ENCODE peak calls at places on chromosome 3, in four cellular contexts. One of them, this sample, is unnamed. For H3K9me3 and H3K4me1, the result is how much of the 10 kb centered on the place peaks cover.

GRCh38 chr3:55481918-55482495 is 5.1 kb downstream of the WNT5A start:
- DNase-seq in gastrocnemius medialis: no peak
- DNase-seq in adrenal gland: no peak
- DNase-seq in A549: no peak
- DNase-seq in this sample: no peak

GRCh38 chr3:56862352-56863062 is 60.8 kb upstream of the ARHGEF3 start:
- DNase-seq in A549: no peak
- DNase-seq in adrenal gland: no peak
- DNase-seq in gastrocnemius medialis: no peak
- DNase-seq in this sample: no peak

GRCh38 chr3:131733086-131733841 is 230.5 kb upstream of the MRPL3 start:
- DNase-seq in A549: no peak
- DNase-seq in adrenal gland: no peak
- DNase-seq in gastrocnemius medialis: no peak
- DNase-seq in this sample: no peak

GRCh38 chr3:104206925-104207324 is 1159.8 kb upstream of the ALCAM start:
- DNase-seq in gastrocnemius medialis: no peak
- DNase-seq in adrenal gland: no peak
- DNase-seq in A549: no peak
- DNase-seq in this sample: no peak

GRCh38 chr3:187773233-187773962 is 28.1 kb upstream of the BCL6 start:
- DNase-seq in gastrocnemius medialis: no peak
- DNase-seq in A549: no peak
- DNase-seq in adrenal gland: no peak
- DNase-seq in this sample: no peak

GRCh38 chr3:56197259-56197965 is 270.9 kb downstream of the ERC2 start:
- DNase-seq in gastrocnemius medialis: no peak
- DNase-seq in adrenal gland: no peak
- DNase-seq in A549: no peak
- DNase-seq in this sample: no peak

GRCh38 chr3:14472471-14473351 is 67.4 kb downstream of the GRIP2 start:
- DNase-seq in A549: peak
- DNase-seq in gastrocnemius medialis: no peak
- DNase-seq in adrenal gland: peak
- DNase-seq in this sample: no peak

GRCh38 chr3:55206000-55206399 is 278.1 kb upstream of the LRTM1 start:
- DNase-seq in gastrocnemius medialis: no peak
- DNase-seq in adrenal gland: no peak
- DNase-seq in A549: no peak
- DNase-seq in this sample: no peak

GRCh38 chr3:73674280-73674679 is 49.5 kb upstream of the PDZRN3 start:
- DNase-seq in adrenal gland: peak
- DNase-seq in A549: no peak
- DNase-seq in gastrocnemius medialis: no peak
- DNase-seq in this sample: no peak

GRCh38 chr3:40779039-40779438 is 254.3 kb downstream of the ZNF621 start:
- DNase-seq in gastrocnemius medialis: no peak
- DNase-seq in adrenal gland: no peak
- DNase-seq in A549: no peak
- DNase-seq in this sample: no peak

GRCh38 chr3:55607175-55607574 is 120.1 kb upstream of the WNT5A start:
- DNase-seq in gastrocnemius medialis: no peak
- DNase-seq in adrenal gland: no peak
- DNase-seq in A549: no peak
- DNase-seq in this sample: no peak

GRCh38 chr3:182036382-182036781 is 324.7 kb downstream of the SOX2 start:
- DNase-seq in adrenal gland: no peak
- DNase-seq in gastrocnemius medialis: no peak
- DNase-seq in A549: no peak
- DNase-seq in this sample: no peak

GRCh38 chr3:176919836-176920760 is 277.2 kb downstream of the TBL1XR1 start:
- DNase-seq in adrenal gland: no peak
- DNase-seq in gastrocnemius medialis: no peak
- DNase-seq in A549: no peak
- DNase-seq in this sample: no peak

GRCh38 chr3:37853691-37854413 is 7.8 kb upstream of the CTDSPL start:
- DNase-seq in A549: no peak
- DNase-seq in gastrocnemius medialis: no peak
- DNase-seq in adrenal gland: no peak
- DNase-seq in this sample: no peak

GRCh38 chr3:87771338-87772059 is 287.3 kb downstream of the CGGBP1 start:
- DNase-seq in A549: no peak
- DNase-seq in gastrocnemius medialis: no peak
- DNase-seq in adrenal gland: peak
- DNase-seq in this sample: no peak

GRCh38 chr3:150177673-150178378 is 207.1 kb upstream of the PFN2 start:
- DNase-seq in gastrocnemius medialis: no peak
- DNase-seq in adrenal gland: no peak
- DNase-seq in A549: peak
- DNase-seq in this sample: no peak

GRCh38 chr3:196666001-196666867 is 26.7 kb downstream of the NRROS start:
- DNase-seq in adrenal gland: no peak
- DNase-seq in A549: no peak
- DNase-seq in gastrocnemius medialis: no peak
- DNase-seq in this sample: peak

GRCh38 chr3:172129534-172129867 is 90.1 kb downstream of the FNDC3B start:
- DNase-seq in adrenal gland: no peak
- DNase-seq in gastrocnemius medialis: no peak
- DNase-seq in A549: peak
- DNase-seq in this sample: no peak

GRCh38 chr3:39208463-39209055 is 16.2 kb upstream of the XIRP1 start:
- DNase-seq in gastrocnemius medialis: peak
- DNase-seq in adrenal gland: peak
- DNase-seq in A549: peak
- DNase-seq in this sample: no peak

GRCh38 chr3:71006810-71007785 is 576.4 kb downstream of the FOXP1 start:
- DNase-seq in adrenal gland: no peak
- DNase-seq in gastrocnemius medialis: no peak
- DNase-seq in A549: peak
- DNase-seq in this sample: no peak

GRCh38 chr3:37993811-37994638 is 3.4 kb downstream of the VILL start:
- DNase-seq in adrenal gland: peak
- DNase-seq in gastrocnemius medialis: peak
- DNase-seq in A549: no peak
- DNase-seq in this sample: peak

GRCh38 chr3:18058666-18059065 is 316.2 kb upstream of the TBC1D5 start:
- DNase-seq in A549: no peak
- DNase-seq in gastrocnemius medialis: no peak
- DNase-seq in adrenal gland: no peak
- DNase-seq in this sample: no peak

GRCh38 chr3:52010431-52010830 is 14.7 kb upstream of the RPL29 start:
- DNase-seq in adrenal gland: no peak
- DNase-seq in A549: no peak
- DNase-seq in gastrocnemius medialis: no peak
- DNase-seq in this sample: no peak

GRCh38 chr3:122816587-122816986 is 21.7 kb downstream of the SLC49A4 start:
- DNase-seq in adrenal gland: no peak
- DNase-seq in gastrocnemius medialis: no peak
- DNase-seq in A549: no peak
- DNase-seq in this sample: no peak

GRCh38 chr3:172591876-172592771 is 68.9 kb upstream of the TNFSF10 start:
- DNase-seq in adrenal gland: no peak
- DNase-seq in A549: no peak
- DNase-seq in gastrocnemius medialis: no peak
- DNase-seq in this sample: no peak

GRCh38 chr3:50237133-50237651 is 1.2 kb downstream of the GNAI2 start:
- DNase-seq in A549: no peak
- DNase-seq in gastrocnemius medialis: no peak
- DNase-seq in adrenal gland: peak
- DNase-seq in this sample: no peak

GRCh38 chr3:53071882-53072431 is 26.1 kb upstream of the SFMBT1 start:
- DNase-seq in adrenal gland: no peak
- DNase-seq in gastrocnemius medialis: no peak
- DNase-seq in A549: no peak
- DNase-seq in this sample: no peak

GRCh38 chr3:53074761-53075742 is 29.2 kb upstream of the SFMBT1 start:
- DNase-seq in A549: no peak
- DNase-seq in adrenal gland: peak
- DNase-seq in gastrocnemius medialis: no peak
- DNase-seq in this sample: no peak

GRCh38 chr3:53074366-53074696 is 28.5 kb upstream of the SFMBT1 start:
- DNase-seq in adrenal gland: peak
- DNase-seq in gastrocnemius medialis: no peak
- DNase-seq in A549: no peak
- DNase-seq in this sample: no peak

GRCh38 chr3:53073553-53074365 is 27.9 kb upstream of the SFMBT1 start:
- DNase-seq in gastrocnemius medialis: no peak
- DNase-seq in A549: no peak
- DNase-seq in adrenal gland: no peak
- DNase-seq in this sample: no peak

DNA sequence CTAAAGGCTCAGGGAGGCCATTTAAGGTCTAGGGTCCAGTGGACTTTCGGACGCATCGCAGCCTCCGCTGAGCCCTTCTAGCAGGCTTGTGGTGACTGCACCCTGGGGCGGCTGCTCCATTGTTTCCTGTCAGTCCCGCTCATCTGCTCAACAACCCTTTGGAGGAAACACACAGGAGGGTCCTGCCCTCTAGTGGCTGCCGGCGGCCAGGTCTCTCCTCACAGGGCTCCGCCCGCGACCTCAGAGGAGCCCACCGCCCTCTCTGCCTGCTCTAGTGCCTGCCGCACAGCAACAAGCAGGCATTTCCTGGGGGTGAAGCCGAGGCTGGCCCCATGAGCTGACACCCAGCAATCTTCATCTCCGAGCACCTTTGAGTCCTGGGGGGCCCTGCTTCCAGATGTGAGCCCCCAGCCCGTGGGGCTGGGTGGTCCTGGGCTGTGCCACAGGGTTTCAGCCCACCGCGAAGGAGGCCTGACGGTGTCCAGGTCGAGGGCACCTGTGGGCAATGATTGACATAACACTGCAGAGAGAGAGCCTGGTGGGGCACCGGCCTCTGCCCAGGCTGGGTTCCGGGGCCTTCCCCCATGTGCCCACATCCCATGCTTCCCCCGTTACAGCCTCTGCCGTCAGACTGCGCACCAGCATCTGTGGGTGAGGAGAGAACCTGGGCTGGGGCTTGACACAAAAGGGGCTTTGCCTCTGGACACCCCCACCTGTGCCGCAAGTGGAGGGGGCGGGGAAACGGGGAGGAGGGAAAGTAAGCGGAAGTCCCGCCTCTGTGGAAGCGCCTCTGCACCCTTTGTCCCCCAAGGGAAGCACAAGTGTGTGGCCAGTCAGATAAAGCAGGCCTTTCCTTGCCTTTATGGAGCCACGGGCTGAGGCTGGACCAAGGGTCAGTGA is 27.0 kb upstream of the SFMBT1 start:
- DNase-seq in A549: peak
- DNase-seq in adrenal gland: peak
- DNase-seq in gastrocnemius medialis: peak
- DNase-seq in this sample: peak
- TF ChIP-seq POLR2A in A549: no peak
- TF ChIP-seq POLR2A in adrenal gland: no peak
- TF ChIP-seq POLR2A in gastrocnemius medialis: no peak
- TF ChIP-seq POLR2A in this sample: no peak

DNA sequence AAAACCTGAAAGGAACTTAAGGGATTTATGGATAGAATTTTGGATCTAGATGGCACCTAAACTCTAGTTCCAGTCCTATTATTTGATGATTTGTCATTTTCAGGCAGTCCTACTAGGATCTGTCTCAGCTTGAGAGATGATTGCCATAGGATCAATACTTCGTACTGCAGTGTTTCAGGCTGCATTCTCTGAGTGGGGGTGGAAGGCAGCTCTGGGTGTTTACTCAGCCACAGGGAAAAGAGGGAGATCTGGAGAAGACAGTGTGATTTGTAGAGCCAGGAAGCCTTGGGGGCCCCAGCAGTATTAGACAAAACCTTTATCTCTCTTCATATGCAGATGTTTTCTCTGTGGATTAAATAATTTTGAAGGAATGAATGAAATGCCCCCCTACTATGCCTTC is 188.4 kb upstream of the SYNPR start:
- DNase-seq in adrenal gland: no peak
- DNase-seq in A549: no peak
- DNase-seq in gastrocnemius medialis: no peak
- DNase-seq in this sample: no peak
- H3K9me3 ChIP-seq in adrenal gland: under half
- H3K9me3 ChIP-seq in A549: under half
- H3K9me3 ChIP-seq in gastrocnemius medialis: under half
- H3K9me3 ChIP-seq in this sample: under half

GRCh38 chr3:143243686-143244085 is 124.1 kb downstream of the CHST2 start:
- DNase-seq in adrenal gland: no peak
- DNase-seq in A549: no peak
- DNase-seq in gastrocnemius medialis: no peak
- DNase-seq in this sample: no peak

GRCh38 chr3:143242691-143243090 is 123.1 kb downstream of the CHST2 start:
- DNase-seq in adrenal gland: no peak
- DNase-seq in gastrocnemius medialis: no peak
- DNase-seq in A549: no peak
- DNase-seq in this sample: no peak

GRCh38 chr3:143244516-143245063 is 125.0 kb downstream of the CHST2 start:
- DNase-seq in gastrocnemius medialis: no peak
- DNase-seq in adrenal gland: no peak
- DNase-seq in A549: no peak
- DNase-seq in this sample: no peak

GRCh38 chr3:143247007-143247563 is 127.5 kb downstream of the CHST2 start:
- DNase-seq in A549: no peak
- DNase-seq in gastrocnemius medialis: no peak
- DNase-seq in adrenal gland: no peak
- DNase-seq in this sample: no peak

DNA sequence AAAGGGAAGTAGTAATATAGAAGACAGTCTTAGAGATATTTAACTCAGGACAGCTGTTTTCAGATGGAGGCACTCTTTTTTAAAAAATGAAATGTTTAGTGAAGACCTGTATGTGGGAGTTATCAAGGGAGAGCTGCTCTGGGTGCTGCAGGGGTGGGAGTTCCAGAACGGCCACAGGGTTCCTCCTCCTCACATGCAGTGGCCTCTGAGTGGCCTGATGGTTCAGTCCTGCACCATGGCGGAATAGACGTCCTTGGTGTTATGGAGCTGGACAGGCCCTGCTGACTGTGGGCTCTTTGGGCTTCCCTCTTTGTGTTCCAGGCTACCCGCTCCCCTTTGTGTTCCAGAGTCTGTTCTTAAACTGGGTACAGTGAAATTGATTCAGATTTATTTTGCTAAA is 126.1 kb downstream of the CHST2 start:
- DNase-seq in gastrocnemius medialis: no peak
- DNase-seq in adrenal gland: no peak
- DNase-seq in A549: no peak
- DNase-seq in this sample: no peak
- H3K4me1 ChIP-seq in gastrocnemius medialis: under half
- H3K4me1 ChIP-seq in adrenal gland: under half
- H3K4me1 ChIP-seq in A549: under half
- H3K4me1 ChIP-seq in this sample: under half

GRCh38 chr3:48747015-48747615 is 30.1 kb upstream of the IP6K2 start:
- DNase-seq in A549: no peak
- DNase-seq in adrenal gland: no peak
- DNase-seq in gastrocnemius medialis: no peak
- DNase-seq in this sample: no peak

GRCh38 chr3:48747703-48748102 is 30.7 kb upstream of the IP6K2 start:
- DNase-seq in A549: no peak
- DNase-seq in gastrocnemius medialis: peak
- DNase-seq in adrenal gland: no peak
- DNase-seq in this sample: no peak

GRCh38 chr3:48743773-48744172 is 26.8 kb upstream of the IP6K2 start:
- DNase-seq in A549: no peak
- DNase-seq in adrenal gland: no peak
- DNase-seq in gastrocnemius medialis: no peak
- DNase-seq in this sample: no peak

GRCh38 chr3:48750906-48751305 is 33.9 kb upstream of the IP6K2 start:
- DNase-seq in adrenal gland: no peak
- DNase-seq in gastrocnemius medialis: no peak
- DNase-seq in A549: no peak
- DNase-seq in this sample: no peak

GRCh38 chr3:48748754-48749153 is 31.7 kb upstream of the IP6K2 start:
- DNase-seq in A549: no peak
- DNase-seq in adrenal gland: no peak
- DNase-seq in gastrocnemius medialis: no peak
- DNase-seq in this sample: no peak
- TF ChIP-seq POLR2A in A549: no peak
- TF ChIP-seq POLR2A in adrenal gland: no peak
- TF ChIP-seq POLR2A in gastrocnemius medialis: no peak
- TF ChIP-seq POLR2A in this sample: no peak

This sample was measured in tibial nerve.